ENCODE peak calls at places on chromosomes 4 and X, in five cellular contexts. One of them, this sample, is unnamed.

GRCh38 chr4:88107406-88108107 is 50.9 kb downstream of the ABCG2 start:
- DNase-seq in effector memory CD4-positive, alpha-beta T cell: no peak
- DNase-seq in left ventricle myocardium inferior: no peak
- DNase-seq in stimulated activated CD4-positive, alpha-beta T cell treated with anti-CD3 and anti-CD28 coated beads, Interleukin-4, amount 100 ng/mL, for 48 hours: no peak
- DNase-seq in Kasumi-1: no peak
- DNase-seq in this sample: no peak

GRCh38 chrX:46838974-46839480 is 2.2 kb downstream of the RP2 start:
- DNase-seq in effector memory CD4-positive, alpha-beta T cell: no peak
- DNase-seq in left ventricle myocardium inferior: no peak
- DNase-seq in stimulated activated CD4-positive, alpha-beta T cell treated with anti-CD3 and anti-CD28 coated beads, Interleukin-4, amount 100 ng/mL, for 48 hours: no peak
- DNase-seq in Kasumi-1: no peak
- DNase-seq in this sample: no peak

GRCh38 chrX:47815901-47816845 is 20.5 kb upstream of the ZNF81 start:
- DNase-seq in effector memory CD4-positive, alpha-beta T cell: no peak
- DNase-seq in left ventricle myocardium inferior: no peak
- DNase-seq in stimulated activated CD4-positive, alpha-beta T cell treated with anti-CD3 and anti-CD28 coated beads, Interleukin-4, amount 100 ng/mL, for 48 hours: no peak
- DNase-seq in Kasumi-1: no peak
- DNase-seq in this sample: no peak

GRCh38 chrX:120453985-120454384 is 15.1 kb downstream of the LAMP2 start:
- DNase-seq in effector memory CD4-positive, alpha-beta T cell: no peak
- DNase-seq in left ventricle myocardium inferior: no peak
- DNase-seq in stimulated activated CD4-positive, alpha-beta T cell treated with anti-CD3 and anti-CD28 coated beads, Interleukin-4, amount 100 ng/mL, for 48 hours: no peak
- DNase-seq in Kasumi-1: no peak
- DNase-seq in this sample: no peak

GRCh38 chrX:50839730-50840129 is 25.7 kb upstream of the SHROOM4 start:
- DNase-seq in effector memory CD4-positive, alpha-beta T cell: no peak
- DNase-seq in left ventricle myocardium inferior: no peak
- DNase-seq in stimulated activated CD4-positive, alpha-beta T cell treated with anti-CD3 and anti-CD28 coated beads, Interleukin-4, amount 100 ng/mL, for 48 hours: no peak
- DNase-seq in Kasumi-1: no peak
- DNase-seq in this sample: no peak

GRCh38 chr4:181592221-181592745 is 650.9 kb upstream of the TENM3 start:
- DNase-seq in effector memory CD4-positive, alpha-beta T cell: no peak
- DNase-seq in left ventricle myocardium inferior: no peak
- DNase-seq in stimulated activated CD4-positive, alpha-beta T cell treated with anti-CD3 and anti-CD28 coated beads, Interleukin-4, amount 100 ng/mL, for 48 hours: no peak
- DNase-seq in Kasumi-1: no peak
- DNase-seq in this sample: no peak

GRCh38 chrX:72182924-72183323 is 1.4 kb downstream of the PIN4 start:
- DNase-seq in effector memory CD4-positive, alpha-beta T cell: no peak
- DNase-seq in left ventricle myocardium inferior: no peak
- DNase-seq in stimulated activated CD4-positive, alpha-beta T cell treated with anti-CD3 and anti-CD28 coated beads, Interleukin-4, amount 100 ng/mL, for 48 hours: no peak
- DNase-seq in Kasumi-1: no peak
- DNase-seq in this sample: no peak

GRCh38 chr4:88725986-88726385 is 28.4 kb upstream of the NAP1L5 start:
- DNase-seq in effector memory CD4-positive, alpha-beta T cell: no peak
- DNase-seq in left ventricle myocardium inferior: no peak
- DNase-seq in stimulated activated CD4-positive, alpha-beta T cell treated with anti-CD3 and anti-CD28 coated beads, Interleukin-4, amount 100 ng/mL, for 48 hours: no peak
- DNase-seq in Kasumi-1: no peak
- DNase-seq in this sample: no peak

GRCh38 chrX:129957241-129958099 is 25.0 kb upstream of the BCORL1 start:
- DNase-seq in effector memory CD4-positive, alpha-beta T cell: no peak
- DNase-seq in left ventricle myocardium inferior: peak
- DNase-seq in stimulated activated CD4-positive, alpha-beta T cell treated with anti-CD3 and anti-CD28 coated beads, Interleukin-4, amount 100 ng/mL, for 48 hours: no peak
- DNase-seq in Kasumi-1: peak
- DNase-seq in this sample: peak

GRCh38 chrX:107272431-107272921 is 66.1 kb downstream of the DNAAF6 start:
- DNase-seq in effector memory CD4-positive, alpha-beta T cell: no peak
- DNase-seq in left ventricle myocardium inferior: no peak
- DNase-seq in stimulated activated CD4-positive, alpha-beta T cell treated with anti-CD3 and anti-CD28 coated beads, Interleukin-4, amount 100 ng/mL, for 48 hours: peak
- DNase-seq in Kasumi-1: no peak
- DNase-seq in this sample: no peak

GRCh38 chr4:1623821-1624518 is 60.1 kb downstream of the FAM53A start:
- DNase-seq in effector memory CD4-positive, alpha-beta T cell: no peak
- DNase-seq in left ventricle myocardium inferior: no peak
- DNase-seq in stimulated activated CD4-positive, alpha-beta T cell treated with anti-CD3 and anti-CD28 coated beads, Interleukin-4, amount 100 ng/mL, for 48 hours: no peak
- DNase-seq in Kasumi-1: no peak
- DNase-seq in this sample: no peak

GRCh38 chr4:87005369-87005689 is 70.5 kb downstream of the AFF1 start:
- DNase-seq in effector memory CD4-positive, alpha-beta T cell: no peak
- DNase-seq in left ventricle myocardium inferior: no peak
- DNase-seq in stimulated activated CD4-positive, alpha-beta T cell treated with anti-CD3 and anti-CD28 coated beads, Interleukin-4, amount 100 ng/mL, for 48 hours: no peak
- DNase-seq in Kasumi-1: no peak
- DNase-seq in this sample: no peak

GRCh38 chrX:149641832-149642231 is 10.2 kb upstream of the TMEM185A start:
- DNase-seq in effector memory CD4-positive, alpha-beta T cell: no peak
- DNase-seq in left ventricle myocardium inferior: no peak
- DNase-seq in stimulated activated CD4-positive, alpha-beta T cell treated with anti-CD3 and anti-CD28 coated beads, Interleukin-4, amount 100 ng/mL, for 48 hours: no peak
- DNase-seq in Kasumi-1: no peak
- DNase-seq in this sample: no peak

GRCh38 chrX:108224727-108225455 is 133.3 kb downstream of the ATG4A start:
- DNase-seq in effector memory CD4-positive, alpha-beta T cell: no peak
- DNase-seq in left ventricle myocardium inferior: no peak
- DNase-seq in stimulated activated CD4-positive, alpha-beta T cell treated with anti-CD3 and anti-CD28 coated beads, Interleukin-4, amount 100 ng/mL, for 48 hours: no peak
- DNase-seq in Kasumi-1: peak
- DNase-seq in this sample: no peak

GRCh38 chr4:83658806-83659205 is 122.9 kb downstream of the GPAT3 start:
- DNase-seq in effector memory CD4-positive, alpha-beta T cell: no peak
- DNase-seq in left ventricle myocardium inferior: no peak
- DNase-seq in stimulated activated CD4-positive, alpha-beta T cell treated with anti-CD3 and anti-CD28 coated beads, Interleukin-4, amount 100 ng/mL, for 48 hours: no peak
- DNase-seq in Kasumi-1: no peak
- DNase-seq in this sample: no peak

GRCh38 chrX:74293343-74293946 is 10.5 kb upstream of the ZCCHC13 start:
- DNase-seq in effector memory CD4-positive, alpha-beta T cell: peak
- DNase-seq in left ventricle myocardium inferior: peak
- DNase-seq in stimulated activated CD4-positive, alpha-beta T cell treated with anti-CD3 and anti-CD28 coated beads, Interleukin-4, amount 100 ng/mL, for 48 hours: peak
- DNase-seq in Kasumi-1: peak
- DNase-seq in this sample: peak

GRCh38 chr4:90958256-90958895 is 831.2 kb downstream of the CCSER1 start:
- DNase-seq in effector memory CD4-positive, alpha-beta T cell: no peak
- DNase-seq in left ventricle myocardium inferior: no peak
- DNase-seq in stimulated activated CD4-positive, alpha-beta T cell treated with anti-CD3 and anti-CD28 coated beads, Interleukin-4, amount 100 ng/mL, for 48 hours: no peak
- DNase-seq in Kasumi-1: peak
- DNase-seq in this sample: no peak

GRCh38 chr4:147583876-147584275 is 33.3 kb upstream of the TMEM184C start:
- DNase-seq in effector memory CD4-positive, alpha-beta T cell: no peak
- DNase-seq in left ventricle myocardium inferior: no peak
- DNase-seq in stimulated activated CD4-positive, alpha-beta T cell treated with anti-CD3 and anti-CD28 coated beads, Interleukin-4, amount 100 ng/mL, for 48 hours: no peak
- DNase-seq in Kasumi-1: no peak
- DNase-seq in this sample: no peak

GRCh38 chr4:87073570-87074470 is 139.0 kb downstream of the AFF1 start:
- DNase-seq in effector memory CD4-positive, alpha-beta T cell: no peak
- DNase-seq in left ventricle myocardium inferior: peak
- DNase-seq in stimulated activated CD4-positive, alpha-beta T cell treated with anti-CD3 and anti-CD28 coated beads, Interleukin-4, amount 100 ng/mL, for 48 hours: peak
- DNase-seq in Kasumi-1: no peak
- DNase-seq in this sample: peak

GRCh38 chrX:22409418-22409817 is 136.7 kb downstream of the CBLL2 start:
- DNase-seq in effector memory CD4-positive, alpha-beta T cell: no peak
- DNase-seq in left ventricle myocardium inferior: no peak
- DNase-seq in stimulated activated CD4-positive, alpha-beta T cell treated with anti-CD3 and anti-CD28 coated beads, Interleukin-4, amount 100 ng/mL, for 48 hours: no peak
- DNase-seq in Kasumi-1: no peak
- DNase-seq in this sample: no peak

GRCh38 chr4:16067515-16067914 is 16.3 kb downstream of the PROM1 start:
- DNase-seq in effector memory CD4-positive, alpha-beta T cell: no peak
- DNase-seq in left ventricle myocardium inferior: no peak
- DNase-seq in stimulated activated CD4-positive, alpha-beta T cell treated with anti-CD3 and anti-CD28 coated beads, Interleukin-4, amount 100 ng/mL, for 48 hours: no peak
- DNase-seq in Kasumi-1: no peak
- DNase-seq in this sample: no peak

GRCh38 chrX:54452920-54453319 is 12.7 kb downstream of the TSR2 start:
- DNase-seq in effector memory CD4-positive, alpha-beta T cell: no peak
- DNase-seq in left ventricle myocardium inferior: no peak
- DNase-seq in stimulated activated CD4-positive, alpha-beta T cell treated with anti-CD3 and anti-CD28 coated beads, Interleukin-4, amount 100 ng/mL, for 48 hours: no peak
- DNase-seq in Kasumi-1: peak
- DNase-seq in this sample: no peak

GRCh38 chrX:21838937-21839333 is 482 bp upstream of the MBTPS2 start:
- DNase-seq in effector memory CD4-positive, alpha-beta T cell: no peak
- DNase-seq in left ventricle myocardium inferior: no peak
- DNase-seq in stimulated activated CD4-positive, alpha-beta T cell treated with anti-CD3 and anti-CD28 coated beads, Interleukin-4, amount 100 ng/mL, for 48 hours: no peak
- DNase-seq in Kasumi-1: peak
- DNase-seq in this sample: no peak

GRCh38 chrX:48466696-48467095 is 3.4 kb downstream of the SLC38A5 start:
- DNase-seq in effector memory CD4-positive, alpha-beta T cell: no peak
- DNase-seq in left ventricle myocardium inferior: no peak
- DNase-seq in stimulated activated CD4-positive, alpha-beta T cell treated with anti-CD3 and anti-CD28 coated beads, Interleukin-4, amount 100 ng/mL, for 48 hours: peak
- DNase-seq in Kasumi-1: no peak
- DNase-seq in this sample: no peak

GRCh38 chrX:134542485-134542884 is 82.5 kb downstream of the HPRT1 start:
- DNase-seq in effector memory CD4-positive, alpha-beta T cell: no peak
- DNase-seq in left ventricle myocardium inferior: no peak
- DNase-seq in stimulated activated CD4-positive, alpha-beta T cell treated with anti-CD3 and anti-CD28 coated beads, Interleukin-4, amount 100 ng/mL, for 48 hours: no peak
- DNase-seq in Kasumi-1: peak
- DNase-seq in this sample: no peak

GRCh38 chr4:15568814-15569213 is 86.3 kb downstream of the FBXL5 start:
- DNase-seq in effector memory CD4-positive, alpha-beta T cell: no peak
- DNase-seq in left ventricle myocardium inferior: no peak
- DNase-seq in stimulated activated CD4-positive, alpha-beta T cell treated with anti-CD3 and anti-CD28 coated beads, Interleukin-4, amount 100 ng/mL, for 48 hours: no peak
- DNase-seq in Kasumi-1: no peak
- DNase-seq in this sample: no peak

GRCh38 chr4:139735381-139736256 is 70.0 kb downstream of the MGST2 start:
- DNase-seq in effector memory CD4-positive, alpha-beta T cell: no peak
- DNase-seq in left ventricle myocardium inferior: peak
- DNase-seq in stimulated activated CD4-positive, alpha-beta T cell treated with anti-CD3 and anti-CD28 coated beads, Interleukin-4, amount 100 ng/mL, for 48 hours: no peak
- DNase-seq in Kasumi-1: no peak
- DNase-seq in this sample: no peak

GRCh38 chr4:3791910-3792542 is 25.8 kb downstream of the ADRA2C start:
- DNase-seq in effector memory CD4-positive, alpha-beta T cell: no peak
- DNase-seq in left ventricle myocardium inferior: peak
- DNase-seq in stimulated activated CD4-positive, alpha-beta T cell treated with anti-CD3 and anti-CD28 coated beads, Interleukin-4, amount 100 ng/mL, for 48 hours: peak
- DNase-seq in Kasumi-1: no peak
- DNase-seq in this sample: no peak

GRCh38 chr4:107247738-107248137 is 211.6 kb upstream of the DKK2 start:
- DNase-seq in effector memory CD4-positive, alpha-beta T cell: no peak
- DNase-seq in left ventricle myocardium inferior: no peak
- DNase-seq in stimulated activated CD4-positive, alpha-beta T cell treated with anti-CD3 and anti-CD28 coated beads, Interleukin-4, amount 100 ng/mL, for 48 hours: no peak
- DNase-seq in Kasumi-1: no peak
- DNase-seq in this sample: no peak

GRCh38 chr4:184250795-184251679 is 33.4 kb upstream of the ENPP6 start:
- DNase-seq in effector memory CD4-positive, alpha-beta T cell: no peak
- DNase-seq in left ventricle myocardium inferior: no peak
- DNase-seq in stimulated activated CD4-positive, alpha-beta T cell treated with anti-CD3 and anti-CD28 coated beads, Interleukin-4, amount 100 ng/mL, for 48 hours: no peak
- DNase-seq in Kasumi-1: peak
- DNase-seq in this sample: no peak

GRCh38 chrX:46208225-46208854 is 336.9 kb downstream of the ZNF674 start:
- DNase-seq in effector memory CD4-positive, alpha-beta T cell: no peak
- DNase-seq in left ventricle myocardium inferior: no peak
- DNase-seq in stimulated activated CD4-positive, alpha-beta T cell treated with anti-CD3 and anti-CD28 coated beads, Interleukin-4, amount 100 ng/mL, for 48 hours: no peak
- DNase-seq in Kasumi-1: peak
- DNase-seq in this sample: no peak

GRCh38 chr4:102272318-102272717 is 73.0 kb downstream of the SLC39A8 start:
- DNase-seq in effector memory CD4-positive, alpha-beta T cell: no peak
- DNase-seq in left ventricle myocardium inferior: no peak
- DNase-seq in stimulated activated CD4-positive, alpha-beta T cell treated with anti-CD3 and anti-CD28 coated beads, Interleukin-4, amount 100 ng/mL, for 48 hours: no peak
- DNase-seq in Kasumi-1: no peak
- DNase-seq in this sample: no peak